ENCODE peak calls at places on chromosomes 16 and 17, in ten cellular contexts. One of them, this sample, is unnamed.

GRCh38 chr17:79707441-79707850 is 23.3 kb upstream of the ENPP7 start:
- DNase-seq in lower leg skin: no peak
- DNase-seq in WTC11: no peak
- DNase-seq in choroid plexus epithelial cell: no peak
- DNase-seq in thoracic aorta: no peak
- DNase-seq in adrenal gland: no peak
- DNase-seq in fibroblast of pulmonary artery: no peak
- DNase-seq in right atrium auricular region: no peak
- DNase-seq in OCI-LY7: no peak
- DNase-seq in dorsolateral prefrontal cortex: no peak
- DNase-seq in this sample: no peak

GRCh38 chr17:37743612-37743874 is 1.3 kb downstream of the HNF1B start:
- DNase-seq in choroid plexus epithelial cell: no peak
- DNase-seq in thoracic aorta: no peak
- DNase-seq in fibroblast of pulmonary artery: no peak
- DNase-seq in OCI-LY7: no peak
- DNase-seq in adrenal gland: no peak
- DNase-seq in right atrium auricular region: no peak
- DNase-seq in lower leg skin: no peak
- DNase-seq in WTC11: no peak
- DNase-seq in dorsolateral prefrontal cortex: no peak
- DNase-seq in this sample: no peak

GRCh38 chr16:82633964-82634600 is 7.3 kb downstream of the CDH13 start:
- DNase-seq in thoracic aorta: peak
- DNase-seq in adrenal gland: no peak
- DNase-seq in OCI-LY7: no peak
- DNase-seq in choroid plexus epithelial cell: peak
- DNase-seq in fibroblast of pulmonary artery: peak
- DNase-seq in right atrium auricular region: no peak
- DNase-seq in dorsolateral prefrontal cortex: peak
- DNase-seq in lower leg skin: no peak
- DNase-seq in WTC11: no peak
- DNase-seq in this sample: no peak

GRCh38 chr16:82652826-82653225 is 26.1 kb downstream of the CDH13 start:
- DNase-seq in OCI-LY7: no peak
- DNase-seq in right atrium auricular region: no peak
- DNase-seq in thoracic aorta: no peak
- DNase-seq in lower leg skin: no peak
- DNase-seq in WTC11: no peak
- DNase-seq in choroid plexus epithelial cell: no peak
- DNase-seq in adrenal gland: no peak
- DNase-seq in fibroblast of pulmonary artery: no peak
- DNase-seq in dorsolateral prefrontal cortex: no peak
- DNase-seq in this sample: no peak

GRCh38 chr16:68272501-68273209 is 8.3 kb downstream of the SLC7A6 start:
- DNase-seq in choroid plexus epithelial cell: no peak
- DNase-seq in OCI-LY7: peak
- DNase-seq in thoracic aorta: no peak
- DNase-seq in adrenal gland: no peak
- DNase-seq in fibroblast of pulmonary artery: no peak
- DNase-seq in right atrium auricular region: no peak
- DNase-seq in lower leg skin: no peak
- DNase-seq in dorsolateral prefrontal cortex: no peak
- DNase-seq in WTC11: no peak
- DNase-seq in this sample: no peak

GRCh38 chr17:1486802-1487695 is 5.4 kb downstream of the MYO1C start:
- DNase-seq in WTC11: peak
- DNase-seq in right atrium auricular region: peak
- DNase-seq in adrenal gland: peak
- DNase-seq in fibroblast of pulmonary artery: peak
- DNase-seq in choroid plexus epithelial cell: peak
- DNase-seq in lower leg skin: peak
- DNase-seq in dorsolateral prefrontal cortex: no peak
- DNase-seq in thoracic aorta: peak
- DNase-seq in OCI-LY7: peak
- DNase-seq in this sample: peak

GRCh38 chr16:49608801-49609200 is 235.2 kb downstream of the C16orf78 start:
- DNase-seq in adrenal gland: peak
- DNase-seq in choroid plexus epithelial cell: peak
- DNase-seq in WTC11: no peak
- DNase-seq in right atrium auricular region: peak
- DNase-seq in dorsolateral prefrontal cortex: no peak
- DNase-seq in OCI-LY7: peak
- DNase-seq in lower leg skin: peak
- DNase-seq in thoracic aorta: no peak
- DNase-seq in fibroblast of pulmonary artery: peak
- DNase-seq in this sample: peak

GRCh38 chr16:68823401-68823800 is 19.9 kb upstream of the TANGO6 start:
- DNase-seq in thoracic aorta: no peak
- DNase-seq in WTC11: peak
- DNase-seq in right atrium auricular region: no peak
- DNase-seq in adrenal gland: no peak
- DNase-seq in lower leg skin: no peak
- DNase-seq in dorsolateral prefrontal cortex: no peak
- DNase-seq in OCI-LY7: no peak
- DNase-seq in choroid plexus epithelial cell: peak
- DNase-seq in fibroblast of pulmonary artery: peak
- DNase-seq in this sample: no peak

GRCh38 chr16:65905326-65905725 is 461.2 kb upstream of the CDH5 start:
- DNase-seq in right atrium auricular region: no peak
- DNase-seq in fibroblast of pulmonary artery: no peak
- DNase-seq in dorsolateral prefrontal cortex: no peak
- DNase-seq in thoracic aorta: no peak
- DNase-seq in OCI-LY7: no peak
- DNase-seq in choroid plexus epithelial cell: no peak
- DNase-seq in adrenal gland: no peak
- DNase-seq in lower leg skin: no peak
- DNase-seq in WTC11: no peak
- DNase-seq in this sample: no peak

GRCh38 chr17:34386925-34387550 is 24.0 kb upstream of the CCL1 start:
- DNase-seq in choroid plexus epithelial cell: no peak
- DNase-seq in fibroblast of pulmonary artery: peak
- DNase-seq in dorsolateral prefrontal cortex: peak
- DNase-seq in adrenal gland: peak
- DNase-seq in thoracic aorta: no peak
- DNase-seq in right atrium auricular region: no peak
- DNase-seq in WTC11: no peak
- DNase-seq in lower leg skin: no peak
- DNase-seq in OCI-LY7: peak
- DNase-seq in this sample: peak

GRCh38 chr16:5007256-5007655 is 26.5 kb downstream of the NAGPA start:
- DNase-seq in OCI-LY7: no peak
- DNase-seq in thoracic aorta: no peak
- DNase-seq in right atrium auricular region: no peak
- DNase-seq in dorsolateral prefrontal cortex: no peak
- DNase-seq in choroid plexus epithelial cell: no peak
- DNase-seq in adrenal gland: no peak
- DNase-seq in WTC11: no peak
- DNase-seq in fibroblast of pulmonary artery: no peak
- DNase-seq in lower leg skin: no peak
- DNase-seq in this sample: no peak

GRCh38 chr17:73069846-73070245 is 22.6 kb downstream of the SLC39A11 start:
- DNase-seq in fibroblast of pulmonary artery: no peak
- DNase-seq in OCI-LY7: no peak
- DNase-seq in lower leg skin: peak
- DNase-seq in adrenal gland: no peak
- DNase-seq in right atrium auricular region: no peak
- DNase-seq in dorsolateral prefrontal cortex: no peak
- DNase-seq in choroid plexus epithelial cell: no peak
- DNase-seq in WTC11: no peak
- DNase-seq in thoracic aorta: no peak
- DNase-seq in this sample: no peak

GRCh38 chr17:75738218-75738802 is 17.1 kb downstream of the ITGB4 start:
- DNase-seq in choroid plexus epithelial cell: peak
- DNase-seq in right atrium auricular region: peak
- DNase-seq in fibroblast of pulmonary artery: peak
- DNase-seq in dorsolateral prefrontal cortex: peak
- DNase-seq in WTC11: no peak
- DNase-seq in OCI-LY7: peak
- DNase-seq in adrenal gland: peak
- DNase-seq in lower leg skin: no peak
- DNase-seq in thoracic aorta: no peak
- DNase-seq in this sample: no peak

GRCh38 chr16:12257926-12258561 is 281.5 kb downstream of the SNX29 start:
- DNase-seq in dorsolateral prefrontal cortex: no peak
- DNase-seq in lower leg skin: no peak
- DNase-seq in WTC11: peak
- DNase-seq in choroid plexus epithelial cell: no peak
- DNase-seq in adrenal gland: no peak
- DNase-seq in thoracic aorta: no peak
- DNase-seq in right atrium auricular region: no peak
- DNase-seq in OCI-LY7: peak
- DNase-seq in fibroblast of pulmonary artery: no peak
- DNase-seq in this sample: no peak
- TF ChIP-seq CTCF in dorsolateral prefrontal cortex: peak
- TF ChIP-seq CTCF in lower leg skin: no peak
- TF ChIP-seq CTCF in WTC11: no peak
- TF ChIP-seq CTCF in choroid plexus epithelial cell: no peak
- TF ChIP-seq CTCF in adrenal gland: no peak
- TF ChIP-seq CTCF in thoracic aorta: no peak
- TF ChIP-seq CTCF in right atrium auricular region: no peak
- TF ChIP-seq CTCF in OCI-LY7: peak
- TF ChIP-seq CTCF in fibroblast of pulmonary artery: no peak
- TF ChIP-seq CTCF in this sample: no peak

GRCh38 chr17:50290074-50290702 is 15.9 kb downstream of the TMEM92 start:
- DNase-seq in WTC11: no peak
- DNase-seq in fibroblast of pulmonary artery: peak
- DNase-seq in thoracic aorta: peak
- DNase-seq in lower leg skin: peak
- DNase-seq in choroid plexus epithelial cell: peak
- DNase-seq in right atrium auricular region: peak
- DNase-seq in adrenal gland: peak
- DNase-seq in OCI-LY7: no peak
- DNase-seq in dorsolateral prefrontal cortex: peak
- DNase-seq in this sample: no peak
- TF ChIP-seq CTCF in WTC11: no peak
- TF ChIP-seq CTCF in fibroblast of pulmonary artery: no peak
- TF ChIP-seq CTCF in thoracic aorta: no peak
- TF ChIP-seq CTCF in lower leg skin: no peak
- TF ChIP-seq CTCF in choroid plexus epithelial cell: no peak
- TF ChIP-seq CTCF in right atrium auricular region: no peak
- TF ChIP-seq CTCF in adrenal gland: no peak
- TF ChIP-seq CTCF in OCI-LY7: no peak
- TF ChIP-seq CTCF in dorsolateral prefrontal cortex: no peak
- TF ChIP-seq CTCF in this sample: no peak

DNA sequence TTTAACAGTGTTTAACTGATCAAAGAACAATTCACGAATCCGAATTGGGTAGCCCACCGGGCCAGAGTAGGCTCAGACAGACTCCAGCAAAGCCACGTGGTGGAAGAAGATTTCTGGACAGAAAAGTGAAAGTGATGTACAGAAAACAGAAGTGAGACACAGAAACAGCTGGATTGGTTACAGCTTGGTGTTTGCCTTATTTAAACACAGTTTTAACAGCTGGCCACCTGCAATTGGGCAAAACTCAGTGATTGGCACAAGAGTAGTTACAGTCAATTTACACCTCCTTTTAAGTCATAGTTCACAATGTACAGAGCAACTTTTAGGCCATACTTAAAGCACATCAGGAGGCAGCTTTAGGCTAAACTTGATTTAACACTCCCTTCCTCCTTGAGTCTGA is 188.8 kb downstream of the DNAH9 start:
- DNase-seq in fibroblast of pulmonary artery: no peak
- DNase-seq in WTC11: no peak
- DNase-seq in thoracic aorta: no peak
- DNase-seq in adrenal gland: no peak
- DNase-seq in choroid plexus epithelial cell: no peak
- DNase-seq in OCI-LY7: peak
- DNase-seq in dorsolateral prefrontal cortex: no peak
- DNase-seq in lower leg skin: no peak
- DNase-seq in right atrium auricular region: no peak
- DNase-seq in this sample: no peak
- TF ChIP-seq CTCF in fibroblast of pulmonary artery: no peak
- TF ChIP-seq CTCF in WTC11: no peak
- TF ChIP-seq CTCF in thoracic aorta: no peak
- TF ChIP-seq CTCF in adrenal gland: no peak
- TF ChIP-seq CTCF in choroid plexus epithelial cell: no peak
- TF ChIP-seq CTCF in OCI-LY7: no peak
- TF ChIP-seq CTCF in dorsolateral prefrontal cortex: no peak
- TF ChIP-seq CTCF in lower leg skin: no peak
- TF ChIP-seq CTCF in right atrium auricular region: no peak
- TF ChIP-seq CTCF in this sample: no peak

GRCh38 chr17:63880706-63881105 is 1.0 kb downstream of the GH2 start:
- DNase-seq in adrenal gland: no peak
- DNase-seq in WTC11: no peak
- DNase-seq in thoracic aorta: no peak
- DNase-seq in dorsolateral prefrontal cortex: no peak
- DNase-seq in choroid plexus epithelial cell: no peak
- DNase-seq in OCI-LY7: no peak
- DNase-seq in fibroblast of pulmonary artery: no peak
- DNase-seq in lower leg skin: no peak
- DNase-seq in right atrium auricular region: no peak
- DNase-seq in this sample: no peak

GRCh38 chr17:63881935-63882601 is at the start of gene GH2:
- DNase-seq in lower leg skin: no peak
- DNase-seq in right atrium auricular region: peak
- DNase-seq in OCI-LY7: peak
- DNase-seq in adrenal gland: peak
- DNase-seq in choroid plexus epithelial cell: peak
- DNase-seq in thoracic aorta: no peak
- DNase-seq in WTC11: peak
- DNase-seq in fibroblast of pulmonary artery: peak
- DNase-seq in dorsolateral prefrontal cortex: no peak
- DNase-seq in this sample: no peak
- TF ChIP-seq CTCF in lower leg skin: no peak
- TF ChIP-seq CTCF in right atrium auricular region: peak
- TF ChIP-seq CTCF in OCI-LY7: peak
- TF ChIP-seq CTCF in adrenal gland: peak
- TF ChIP-seq CTCF in choroid plexus epithelial cell: peak
- TF ChIP-seq CTCF in thoracic aorta: peak
- TF ChIP-seq CTCF in WTC11: peak
- TF ChIP-seq CTCF in fibroblast of pulmonary artery: peak
- TF ChIP-seq CTCF in dorsolateral prefrontal cortex: peak
- TF ChIP-seq CTCF in this sample: peak

DNA sequence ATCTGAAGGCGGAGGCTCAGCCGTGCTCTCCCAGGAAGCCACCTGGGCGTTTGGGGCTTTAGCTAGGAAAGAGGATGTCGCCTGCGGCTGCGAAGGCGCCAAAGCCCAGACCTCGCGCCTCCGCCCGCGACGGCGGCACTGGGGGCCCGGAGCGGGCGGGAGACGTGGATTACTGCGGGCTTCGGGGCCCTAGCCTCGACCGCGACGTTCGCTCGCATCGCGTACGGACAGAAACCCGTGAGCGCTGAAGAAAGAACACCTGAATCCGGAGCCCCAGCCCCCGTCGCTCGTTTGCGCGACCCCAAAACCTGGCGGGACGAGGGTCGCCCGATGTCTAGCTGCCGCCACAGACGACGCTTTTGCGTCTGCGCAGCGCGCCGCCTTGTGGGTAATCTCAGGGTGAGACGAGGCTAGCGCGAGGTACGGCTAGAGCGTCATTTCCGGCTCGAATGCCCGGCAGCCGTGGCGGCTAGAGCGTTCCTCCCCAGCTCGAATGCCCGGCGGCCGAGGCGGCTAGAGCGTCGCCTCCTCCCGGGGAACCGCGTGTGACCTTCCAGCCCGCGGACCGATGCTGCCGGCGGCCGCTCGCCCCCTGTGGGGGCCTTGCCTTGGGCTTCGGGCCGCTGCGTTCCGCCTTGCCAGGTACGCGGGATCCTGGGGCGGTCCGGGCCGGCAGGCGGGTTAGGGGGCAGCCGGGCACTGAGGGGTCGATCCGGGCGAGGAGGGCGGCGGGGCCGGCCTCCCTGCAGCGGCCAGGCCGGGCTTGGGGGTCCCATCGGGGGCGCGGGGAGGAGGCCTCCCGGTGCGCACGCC is at the start of gene MRPL12:
- DNase-seq in WTC11: peak
- DNase-seq in dorsolateral prefrontal cortex: peak
- DNase-seq in adrenal gland: peak
- DNase-seq in lower leg skin: peak
- DNase-seq in thoracic aorta: peak
- DNase-seq in fibroblast of pulmonary artery: peak
- DNase-seq in OCI-LY7: peak
- DNase-seq in choroid plexus epithelial cell: peak
- DNase-seq in right atrium auricular region: peak
- DNase-seq in this sample: peak
- TF ChIP-seq CTCF in WTC11: peak
- TF ChIP-seq CTCF in dorsolateral prefrontal cortex: peak
- TF ChIP-seq CTCF in adrenal gland: peak
- TF ChIP-seq CTCF in lower leg skin: no peak
- TF ChIP-seq CTCF in thoracic aorta: peak
- TF ChIP-seq CTCF in fibroblast of pulmonary artery: no peak
- TF ChIP-seq CTCF in OCI-LY7: no peak
- TF ChIP-seq CTCF in choroid plexus epithelial cell: no peak
- TF ChIP-seq CTCF in right atrium auricular region: no peak
- TF ChIP-seq CTCF in this sample: peak

This sample was measured in osteocyte.